ENCODE peak calls at places on chromosome 4, in five cellular contexts. B, N, O, J and W are unnamed samples.

GRCh38 chr4:108717386-108717785 is 45.5 kb downstream of the ETNPPL start:
- DNase-seq in B (no peak), N (no peak), O (no peak), J (no peak), W (no peak)

GRCh38 chr4:141853091-141853734 is 216.8 kb downstream of the IL15 start:
- DNase-seq in B (no peak), N (no peak), O (no peak), J (no peak), W (no peak)

GRCh38 chr4:68748181-68748981 is 67.4 kb upstream of the UGT2B10 start:
- DNase-seq in B (no peak), N (no peak), O (no peak), J (no peak), W (no peak)

GRCh38 chr4:128524311-128524710 is 236.7 kb upstream of the PGRMC2 start:
- DNase-seq in B (peak; percentile 51), N (no peak), O (no peak), J (no peak), W (no peak)

GRCh38 chr4:30837131-30837539 is 117.0 kb downstream of the PCDH7 start:
- DNase-seq in B (no peak), N (no peak), O (no peak), J (no peak), W (peak; percentile 35)

GRCh38 chr4:70844180-70844579 is 4.5 kb upstream of the GRSF1 start:
- DNase-seq in B (no peak), N (no peak), O (no peak), J (no peak), W (no peak)

GRCh38 chr4:86356831-86357230 is 3.0 kb downstream of the MAPK10 start:
- DNase-seq in B (no peak), N (no peak), O (no peak), J (no peak), W (no peak)

GRCh38 chr4:38873290-38873949 is 5.8 kb downstream of the FAM114A1 start:
- DNase-seq in B (no peak), N (no peak), O (no peak), J (no peak), W (no peak)

GRCh38 chr4:176896211-176896610 is 103.5 kb upstream of the VEGFC start:
- DNase-seq in B (no peak), N (no peak), O (no peak), J (no peak), W (peak; percentile 12)

GRCh38 chr4:113607998-113608397 is 153.5 kb downstream of the CAMK2D start:
- DNase-seq in B (no peak), N (no peak), O (no peak), J (no peak), W (no peak)

GRCh38 chr4:60582167-60582566 is 618.0 kb upstream of the ADGRL3 start:
- DNase-seq in B (no peak), N (no peak), O (no peak), J (no peak), W (no peak)

GRCh38 chr4:140103676-140104075 is 50.3 kb downstream of the MAML3 start:
- DNase-seq in B (no peak), N (no peak), O (no peak), J (no peak), W (no peak)

GRCh38 chr4:104169437-104169836 is 325.3 kb downstream of the CXXC4 start:
- DNase-seq in B (no peak), N (no peak), O (no peak), J (no peak), W (no peak)

GRCh38 chr4:45147866-45148265 is 421.5 kb upstream of the GNPDA2 start:
- DNase-seq in B (no peak), N (no peak), O (no peak), J (no peak), W (no peak)

GRCh38 chr4:3253808-3254207 is 4.8 kb downstream of the MSANTD1 start:
- DNase-seq in B (no peak), N (no peak), O (no peak), J (no peak), W (no peak)

GRCh38 chr4:112514449-112515277 is 1.3 kb downstream of the NEUROG2 start:
- DNase-seq in B (no peak), N (no peak), O (no peak), J (no peak), W (no peak)

GRCh38 chr4:143358419-143358818 is 21.7 kb downstream of the GAB1 start:
- DNase-seq in B (no peak), N (no peak), O (no peak), J (no peak), W (no peak)

DNA sequence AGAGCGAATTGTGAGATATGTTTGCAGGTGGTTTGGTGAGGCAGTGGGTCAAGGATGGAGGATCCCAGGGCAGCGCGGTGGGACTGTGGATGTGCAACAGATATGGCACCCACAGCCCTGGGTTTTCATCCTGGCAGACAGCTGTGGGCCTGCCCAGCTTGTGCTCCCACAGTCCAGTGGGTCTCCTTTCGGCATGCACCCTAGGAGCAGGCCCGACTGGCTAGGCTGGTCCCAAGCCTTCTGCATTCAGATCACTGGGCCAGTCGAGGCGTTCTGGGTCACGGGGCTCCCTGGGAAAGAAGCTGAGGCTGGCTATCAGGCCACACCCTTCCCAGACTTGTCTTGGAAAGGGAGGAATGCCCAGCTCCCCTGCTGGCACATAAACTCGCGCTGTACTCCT is 2289.6 kb downstream of the ARAP2 start:
- DNase-seq in B (no peak), N (no peak), O (no peak), J (no peak), W (no peak)
- H3K9me3 ChIP-seq in B (no peaks in the 10 kb centered on the region), N (no peaks in the 10 kb centered on the region), O (no peaks in the 10 kb centered on the region), J (no peaks in the 10 kb centered on the region), W (no peaks in the 10 kb centered on the region)

DNA sequence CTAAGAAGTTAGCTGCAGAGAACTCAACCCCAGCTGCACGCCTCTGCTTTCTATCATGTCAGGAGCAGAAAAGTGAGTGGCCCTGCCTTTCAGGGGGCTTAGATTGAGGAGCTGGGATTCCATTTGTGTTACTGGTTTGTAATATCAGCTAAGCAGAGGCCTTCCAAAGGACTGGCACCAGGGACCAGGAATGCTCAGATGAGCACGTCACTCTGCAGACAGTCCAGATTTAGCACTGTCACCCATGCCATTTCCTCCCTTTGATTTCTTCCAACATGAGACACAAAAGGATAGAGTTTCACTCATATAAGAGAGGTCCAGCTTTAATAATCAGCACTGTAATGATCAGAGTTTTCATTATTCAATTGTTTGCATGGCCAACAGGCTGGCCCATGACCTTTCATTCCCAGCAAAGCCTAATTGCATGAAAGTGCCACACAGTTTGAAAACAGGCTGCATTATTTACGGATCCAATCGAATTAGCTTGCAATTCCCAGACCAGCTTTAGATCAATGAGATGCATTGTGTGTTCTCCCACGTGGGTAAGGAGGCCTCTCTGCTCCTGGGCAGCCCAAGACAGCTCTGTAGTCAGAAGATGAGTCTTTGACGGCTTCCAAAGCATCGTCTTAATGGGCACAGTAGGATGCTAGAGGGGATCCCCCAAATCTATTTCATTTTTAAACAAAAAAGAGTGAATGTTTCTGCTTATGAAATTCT is 9.8 kb upstream of the SLC2A9 start:
- DNase-seq in B (no peak), N (no peak), O (no peak), J (no peak), W (no peak)
- H3K27ac ChIP-seq in B (peak overlapping the region; percentile 81), N (no peak overlapping the region), O (no peak overlapping the region), J (no peak overlapping the region), W (peak overlapping the region; percentile 76)

GRCh38 chr4:158211288-158211687 is 1.0 kb downstream of the TMEM144 start:
- DNase-seq in B (no peak), N (no peak), O (no peak), J (no peak), W (peak; percentile 2)
- H3K4me3 ChIP-seq in B (peak overlapping the region; percentile 54), N (peak overlapping the region; percentile 40), O (peak overlapping the region; percentile 58), J (no peak overlapping the region), W (peak overlapping the region; percentile 46)

GRCh38 chr4:183698909-183699308 is 39.8 kb downstream of the TRAPPC11 start:
- DNase-seq in B (no peak), N (no peak), O (no peak), J (no peak), W (no peak)
- H3K9me3 ChIP-seq in B (no peaks in the 10 kb centered on the region), N (no peaks in the 10 kb centered on the region), O (no peaks in the 10 kb centered on the region), J (no peaks in the 10 kb centered on the region), W (no peaks in the 10 kb centered on the region)

DNA sequence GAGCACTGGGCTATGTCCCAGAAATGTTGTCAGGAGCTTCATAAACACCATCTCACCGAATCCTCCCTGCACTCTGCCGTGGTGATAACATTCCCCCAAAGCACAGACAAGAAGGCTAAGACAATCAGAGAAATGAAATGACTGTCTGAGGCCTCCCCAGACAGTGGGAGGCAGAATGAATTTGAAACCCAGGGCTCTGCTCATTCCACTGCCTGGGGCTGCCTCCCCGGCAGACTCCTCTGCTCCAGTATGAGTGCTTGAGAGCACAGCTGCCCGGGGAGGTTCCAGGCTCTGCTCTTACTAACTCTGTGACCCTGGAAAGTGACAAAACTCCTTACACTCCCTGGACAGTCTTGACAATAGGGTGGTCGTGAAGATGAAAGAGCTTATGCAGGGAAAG is 9.7 kb downstream of the FGFBP1 start:
- DNase-seq in B (no peak), N (no peak), O (no peak), J (no peak), W (no peak)
- H3K27ac ChIP-seq in B (no peak overlapping the region), N (no peak overlapping the region), O (no peak overlapping the region), J (no peak overlapping the region), W (no peak overlapping the region)

DNA sequence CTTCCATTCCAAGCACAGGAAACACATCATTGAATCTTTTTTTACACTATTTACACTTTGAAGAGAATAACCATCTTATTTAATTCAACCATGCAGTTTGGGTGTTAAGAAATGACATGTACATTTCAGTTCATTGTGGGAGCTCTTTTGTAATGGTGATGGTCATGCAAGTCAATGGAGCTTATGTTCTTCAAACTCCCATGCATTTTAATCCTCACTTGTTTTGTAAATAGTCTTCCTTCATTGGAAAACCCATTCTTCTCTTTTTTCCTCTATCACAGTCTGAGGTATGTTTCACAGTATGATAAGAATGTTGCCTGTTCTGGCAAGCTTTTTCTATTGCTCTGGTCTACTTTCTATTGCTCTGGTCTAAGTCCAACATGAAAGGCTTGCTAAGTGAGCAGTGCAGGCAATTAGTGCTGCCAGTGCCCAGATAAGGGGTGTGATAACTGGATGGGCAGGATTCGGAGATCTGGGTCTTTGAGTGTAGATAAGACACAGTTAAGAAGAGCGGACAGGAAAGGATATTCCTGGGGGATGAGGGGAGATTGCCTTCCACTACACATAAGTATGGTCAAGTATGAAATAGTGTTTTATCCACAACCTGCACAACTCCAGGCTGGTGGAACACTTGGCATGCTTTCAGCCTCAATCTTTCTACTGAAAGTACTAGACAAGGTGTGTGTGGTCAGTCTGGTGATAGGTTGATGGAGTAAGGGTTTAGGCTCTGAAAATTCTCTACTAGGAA is 17.1 kb downstream of the AFP start:
- DNase-seq in B (no peak), N (no peak), O (no peak), J (no peak), W (peak; percentile 6)
- H3K4me3 ChIP-seq in B (no peak overlapping the region), N (no peak overlapping the region), O (no peak overlapping the region), J (no peak overlapping the region), W (no peak overlapping the region)

GRCh38 chr4:160414516-160414915 is 1311.6 kb downstream of the RAPGEF2 start:
- DNase-seq in B (no peak), N (no peak), O (no peak), J (no peak), W (no peak)
- H3K9me3 ChIP-seq in B (no peaks in the 10 kb centered on the region), N (no peaks in the 10 kb centered on the region), O (peaks cover 3% of the 10 kb centered on the region), J (no peaks in the 10 kb centered on the region), W (no peaks in the 10 kb centered on the region)

GRCh38 chr4:137545461-137545861 is 13.2 kb upstream of the PCDH18 start:
- DNase-seq in B (no peak), N (no peak), O (peak; percentile 85), J (no peak), W (peak; percentile 64)
- H3K27ac ChIP-seq in B (no peak overlapping the region), N (no peak overlapping the region), O (peak overlapping the region; percentile 62), J (no peak overlapping the region), W (no peak overlapping the region)